ENCODE peak calls at places on chromosome 17, in four cellular contexts. P, J, Z and C are unnamed samples.

GRCh38 chr17:46162871-46163270 is 30.4 kb downstream of the KANSL1 start:
- DNase-seq in P (no peak), Z (no peak), J (no peak), C (no peak)

GRCh38 chr17:76816590-76817135 is 51.5 kb upstream of the MGAT5B start:
- DNase-seq in Z (peak), P (peak), J (peak), C (peak)

GRCh38 chr17:47987240-47987835 is 16.4 kb downstream of the CDK5RAP3 start:
- DNase-seq in J (no peak), P (no peak), Z (peak), C (peak)

GRCh38 chr17:8894673-8895578 is 27.5 kb upstream of the PIK3R6 start:
- DNase-seq in J (peak), Z (peak), P (peak), C (peak)

GRCh38 chr17:73899839-73900238 is 255.6 kb upstream of the SDK2 start:
- DNase-seq in J (no peak), P (no peak), Z (no peak), C (no peak)

GRCh38 chr17:63985387-63986140 is 12.6 kb upstream of the PRR29 start:
- DNase-seq in Z (no peak), P (no peak), J (no peak), C (no peak)

GRCh38 chr17:50027639-50028206 is 28.2 kb upstream of the ITGA3 start:
- DNase-seq in J (no peak), P (no peak), Z (peak), C (peak)

GRCh38 chr17:17551361-17551760 is 40.1 kb downstream of the PEMT start:
- DNase-seq in P (no peak), Z (peak), J (no peak), C (peak)

GRCh38 chr17:41647940-41648410 is 23.6 kb upstream of the KRT17 start:
- DNase-seq in P (peak), J (peak), Z (peak), C (peak)

GRCh38 chr17:28338056-28338768 is 2.7 kb downstream of the TNFAIP1 start:
- DNase-seq in Z (no peak), P (no peak), J (no peak), C (no peak)

GRCh38 chr17:35063514-35064223 is at the start of gene RFFL:
- DNase-seq in J (peak), Z (peak), P (peak), C (peak)

GRCh38 chr17:57612202-57613071 is 132.7 kb downstream of the CCDC182 start:
- DNase-seq in P (peak), J (no peak), Z (no peak), C (peak)